ENCODE peak calls at places on chromosomes 3 and 15, in ten cellular contexts. E is Panc1, P is uterus, Z is stomach, H is brain microvascular endothelial cell, Y is mesenchymal stem cell, C is iPS DF 6.9, M is IMR-90, S is psoas muscle, G is Peyer's patch. N is an unnamed sample. For H3K36me3, the result is how much of the 10 kb centered on the place peaks cover.

GRCh38 chr15:25176616-25176923 is 221.8 kb downstream of the SNRPN start:
- DNase-seq in H (no peak), Y (no peak), Z (peak), S (peak), E (no peak), C (no peak), G (peak), P (peak), M (no peak), N (no peak)

GRCh38 chr15:98440917-98441316 is 207.4 kb upstream of the IGF1R start:
- DNase-seq in Y (no peak), H (no peak), E (no peak), Z (no peak), P (no peak), M (no peak), S (no peak), C (no peak), G (no peak), N (no peak)

GRCh38 chr3:64049136-64049535 is 25.8 kb upstream of the PSMD6 start:
- DNase-seq in Z (no peak), P (no peak), M (peak), E (no peak), G (no peak), Y (peak), C (no peak), H (peak), S (no peak), N (no peak)

GRCh38 chr3:169556349-169556870 is 107.1 kb downstream of the MECOM start:
- DNase-seq in G (no peak), S (no peak), P (no peak), Y (no peak), M (no peak), C (no peak), Z (no peak), E (no peak), H (no peak), N (peak)

GRCh38 chr3:158991146-158991705 is 189.4 kb downstream of the MFSD1 start:
- DNase-seq in H (no peak), C (peak), G (no peak), S (no peak), E (no peak), P (no peak), M (no peak), Z (peak), Y (no peak), N (no peak)

GRCh38 chr3:160400048-160400630 is 689 bp downstream of the SMC4 start:
- DNase-seq in M (peak), H (peak), Z (peak), S (peak), G (peak), C (no peak), E (no peak), Y (peak), P (peak), N (peak)

GRCh38 chr3:42013652-42014442 is 51.9 kb upstream of the ULK4 start:
- DNase-seq in C (no peak), M (no peak), H (no peak), P (peak), Y (no peak), Z (peak), S (peak), G (peak), E (no peak), N (no peak)

GRCh38 chr3:134059680-134060560 is 30.2 kb upstream of the SLCO2A1 start:
- DNase-seq in H (no peak), Z (no peak), M (peak), C (no peak), P (no peak), S (no peak), G (no peak), Y (no peak), E (no peak), N (no peak)

GRCh38 chr15:45123397-45123796 is 6.3 kb downstream of the DUOXA1 start:
- DNase-seq in C (no peak), E (no peak), G (no peak), S (no peak), M (no peak), H (no peak), Y (no peak), Z (no peak), P (no peak), N (no peak)

GRCh38 chr3:52481819-52482521 is 13.2 kb upstream of the STAB1 start:
- DNase-seq in Y (peak), M (peak), G (no peak), Z (no peak), P (no peak), C (peak), H (no peak), S (peak), E (no peak), N (peak)

GRCh38 chr3:99344216-99344615 is 294.2 kb upstream of the COL8A1 start:
- DNase-seq in C (no peak), Z (no peak), Y (no peak), S (no peak), E (no peak), P (no peak), M (peak), H (no peak), G (no peak), N (no peak)

GRCh38 chr15:55586808-55587207 is 1.3 kb downstream of the PYGO1 start:
- DNase-seq in G (no peak), M (peak), Z (no peak), E (no peak), P (no peak), S (no peak), Y (peak), C (no peak), H (no peak), N (no peak)

GRCh38 chr15:66803182-66803729 is 101.2 kb downstream of the SMAD6 start:
- DNase-seq in C (no peak), M (peak), E (peak), Z (peak), Y (peak), P (peak), G (peak), H (peak), S (peak), N (peak)

GRCh38 chr3:53040361-53040820 is 5.5 kb downstream of the SFMBT1 start:
- DNase-seq in Y (no peak), Z (no peak), G (no peak), S (no peak), M (peak), H (no peak), C (no peak), E (peak), P (no peak), N (no peak)

GRCh38 chr15:35690698-35691116 is 144.7 kb upstream of the DPH6 start:
- DNase-seq in S (no peak), Z (no peak), M (peak), P (peak), E (no peak), Y (peak), G (no peak), H (peak), C (no peak), N (no peak)

GRCh38 chr3:117052356-117052755 is 342.8 kb downstream of the TUSC7 start:
- DNase-seq in S (no peak), E (no peak), Y (peak), G (no peak), C (no peak), M (peak), Z (no peak), H (peak), P (no peak), N (no peak)

GRCh38 chr3:103181175-103181574 is 746.4 kb downstream of the ZPLD1 start:
- DNase-seq in E (no peak), C (no peak), S (no peak), P (no peak), Z (no peak), M (no peak), Y (no peak), G (no peak), H (no peak), N (no peak)

GRCh38 chr3:19644405-19644804 is 289.6 kb downstream of the EFHB start:
- DNase-seq in P (no peak), H (no peak), M (no peak), Z (no peak), S (no peak), E (no peak), G (no peak), Y (no peak), C (no peak), N (no peak)

GRCh38 chr15:40161693-40162401 is 978 bp downstream of the BUB1B start:
- DNase-seq in E (no peak), P (no peak), G (no peak), Y (peak), Z (no peak), C (no peak), H (no peak), S (no peak), M (no peak), N (no peak)

GRCh38 chr3:18112976-18113766 is 312.0 kb downstream of the SATB1 start:
- DNase-seq in P (no peak), G (no peak), Y (no peak), S (no peak), E (no peak), Z (no peak), C (no peak), M (no peak), H (no peak), N (no peak)

GRCh38 chr15:42427429-42428223 is 63.3 kb downstream of the ZNF106 start:
- DNase-seq in E (no peak), Z (no peak), Y (no peak), M (peak), G (no peak), P (no peak), C (no peak), S (no peak), H (peak), N (peak)

GRCh38 chr15:45664451-45664850 is 29.6 kb downstream of the SQOR start:
- DNase-seq in C (no peak), M (peak), Y (peak), H (peak), S (no peak), P (no peak), E (no peak), G (no peak), Z (no peak), N (no peak)

GRCh38 chr3:20161714-20162113 is 24.3 kb downstream of the SGO1 start:
- DNase-seq in H (no peak), Y (no peak), P (no peak), G (no peak), Z (no peak), M (no peak), E (no peak), S (no peak), C (no peak), N (no peak)

GRCh38 chr15:78448441-78449219 is 10.6 kb downstream of the IREB2 start:
- DNase-seq in Y (peak), P (no peak), E (no peak), S (no peak), Z (no peak), G (no peak), C (no peak), H (no peak), M (peak), N (no peak)

GRCh38 chr15:78453447-78453846 is 15.4 kb downstream of the IREB2 start:
- DNase-seq in P (no peak), M (no peak), S (no peak), C (no peak), E (no peak), G (no peak), Z (no peak), Y (no peak), H (no peak), N (no peak)

GRCh38 chr15:78449220-78449999 is 11.4 kb downstream of the IREB2 start:
- DNase-seq in H (no peak), P (no peak), E (no peak), C (no peak), Y (peak), S (no peak), Z (no peak), M (no peak), G (no peak), N (peak)

GRCh38 chr15:78452485-78452884 is 14.5 kb downstream of the IREB2 start:
- DNase-seq in S (no peak), E (no peak), Y (no peak), Z (no peak), P (no peak), G (no peak), M (no peak), H (no peak), C (no peak), N (no peak)

GRCh38 chr15:78450285-78450858 is 12.4 kb downstream of the IREB2 start:
- DNase-seq in H (no peak), G (no peak), Y (no peak), C (no peak), Z (peak), M (no peak), P (no peak), E (no peak), S (no peak), N (no peak)
- H3K36me3 ChIP-seq in H (under half), G (under half), Y (under half), C (under half), Z (under half), M (under half), P (under half), E (under half), S (under half), N (under half)

GRCh38 chr15:90889736-90890456 is 5.6 kb downstream of the FES start:
- DNase-seq in G (no peak), Y (no peak), P (no peak), S (no peak), Z (no peak), M (no peak), E (no peak), C (no peak), H (no peak), N (no peak)
- H3K36me3 ChIP-seq in G (under half), Y (half or more), P (under half), S (under half), Z (half or more), M (under half), E (under half), C (under half), H (under half), N (under half)

GRCh38 chr15:69298697-69299441 is at the start of gene PAQR5:
- DNase-seq in Z (peak), G (no peak), E (no peak), P (no peak), Y (peak), H (no peak), M (no peak), C (peak), S (peak), N (no peak)

GRCh38 chr15:69298354-69298696 is 387 bp upstream of the PAQR5 start:
- DNase-seq in E (no peak), S (no peak), M (no peak), G (no peak), P (no peak), Y (no peak), H (no peak), Z (no peak), C (no peak), N (no peak)

GRCh38 chr15:69299451-69300128 is 878 bp downstream of the PAQR5 start:
- DNase-seq in M (no peak), G (no peak), Z (no peak), S (no peak), H (no peak), C (no peak), E (no peak), P (no peak), Y (peak), N (no peak)

GRCh38 chr15:69296606-69297005 is 2.1 kb upstream of the PAQR5 start:
- DNase-seq in E (no peak), G (no peak), C (no peak), S (no peak), P (no peak), H (no peak), Y (no peak), Z (no peak), M (no peak), N (no peak)

GRCh38 chr15:69297642-69298353 is 914 bp upstream of the PAQR5 start:
- DNase-seq in Z (no peak), Y (no peak), E (no peak), H (no peak), G (no peak), S (no peak), M (no peak), C (no peak), P (no peak), N (no peak)
- H3K36me3 ChIP-seq in Z (under half), Y (under half), E (under half), H (under half), G (under half), S (under half), M (under half), C (under half), P (under half), N (under half)

DNA sequence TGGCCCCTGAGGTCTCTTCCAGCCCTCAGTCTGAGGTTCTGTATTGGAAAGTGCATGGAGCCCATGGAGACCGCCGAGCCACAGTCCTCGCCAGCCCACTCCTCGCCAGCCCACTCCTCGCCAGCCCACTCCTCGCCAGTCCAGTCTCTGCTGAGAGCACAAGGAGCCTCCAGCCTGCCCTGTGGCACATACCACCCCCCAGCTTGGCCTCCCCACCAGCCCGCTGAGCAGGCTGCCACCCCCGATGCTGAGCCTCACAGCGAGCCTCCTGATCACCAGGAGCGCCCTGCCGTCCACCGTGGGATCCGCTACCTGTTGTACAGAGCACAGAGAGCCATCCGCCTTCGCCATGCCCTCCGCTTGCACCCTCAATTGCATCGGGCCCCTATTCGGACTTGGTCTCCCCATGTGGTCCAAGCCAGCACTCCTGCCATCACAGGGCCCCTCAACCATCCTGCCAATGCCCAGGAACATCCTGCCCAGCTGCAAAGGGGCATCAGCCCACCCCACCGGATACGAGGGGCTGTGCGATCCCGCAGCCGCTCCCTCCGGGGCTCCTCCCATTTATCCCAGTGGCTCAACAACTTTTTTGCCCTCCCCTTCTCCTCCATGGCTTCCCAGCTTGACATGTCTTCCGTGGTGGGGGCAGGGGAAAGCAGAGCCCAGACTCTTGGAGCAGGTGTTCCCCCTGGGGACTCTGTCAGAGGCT is 40.8 kb downstream of the PML start:
- DNase-seq in M (no peak), C (no peak), G (no peak), S (no peak), Y (no peak), E (no peak), Z (no peak), P (no peak), H (no peak), N (no peak)
- H3K36me3 ChIP-seq in M (under half), C (under half), G (half or more), S (under half), Y (half or more), E (under half), Z (half or more), P (under half), H (under half), N (under half)

DNA sequence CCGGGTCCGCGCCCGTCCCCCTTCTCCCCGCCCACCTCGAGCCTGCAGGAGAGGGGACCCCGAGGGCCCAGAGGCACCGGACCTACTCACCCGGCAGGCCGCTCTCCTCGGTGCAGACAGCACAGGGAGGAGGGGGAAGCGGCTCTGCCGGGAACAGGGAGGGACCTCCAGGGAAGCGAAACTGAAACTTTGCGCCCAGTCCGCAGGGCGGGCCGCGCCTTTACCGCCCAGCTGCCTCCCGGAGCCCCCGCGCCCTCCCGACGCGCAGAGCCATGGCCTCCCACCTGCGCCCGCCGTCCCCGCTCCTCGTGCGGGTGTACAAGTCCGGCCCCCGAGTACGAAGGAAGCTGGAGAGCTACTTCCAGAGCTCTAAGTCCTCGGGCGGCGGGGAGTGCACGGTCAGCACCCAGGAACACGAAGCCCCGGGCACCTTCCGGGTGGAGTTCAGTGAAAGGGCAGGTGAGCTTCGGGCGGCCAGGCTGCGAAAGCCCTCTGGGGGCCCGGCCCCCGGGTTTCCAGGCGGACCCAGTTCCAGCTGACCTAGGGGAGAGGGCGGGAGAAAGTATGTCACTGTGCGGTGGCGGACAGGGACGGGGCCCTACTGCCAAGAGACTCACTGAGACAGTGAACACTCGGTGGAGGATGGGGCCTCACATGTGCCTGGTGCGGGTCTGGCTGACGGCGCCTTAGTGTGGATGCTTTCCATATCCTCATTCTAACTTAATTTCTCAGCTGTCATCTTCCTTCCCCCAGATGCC is at the start of the genes DTX3L and PARP9:
- DNase-seq in E (no peak), Y (peak), P (peak), C (no peak), M (peak), G (peak), H (peak), S (peak), Z (peak), N (peak)
- H3K36me3 ChIP-seq in E (under half), Y (under half), P (under half), C (under half), M (under half), G (under half), H (under half), S (under half), Z (under half), N (under half)

GRCh38 chr15:41286665-41287333 is 45.6 kb downstream of the OIP5 start:
- DNase-seq in M (peak), H (no peak), Y (peak), P (no peak), S (no peak), G (no peak), E (no peak), Z (no peak), C (no peak), N (no peak)

GRCh38 chr15:41285285-41285684 is 47.1 kb downstream of the OIP5 start:
- DNase-seq in H (no peak), C (no peak), E (no peak), Y (no peak), Z (no peak), S (no peak), G (no peak), P (no peak), M (no peak), N (no peak)

GRCh38 chr15:41291065-41291631 is 41.2 kb downstream of the OIP5 start:
- DNase-seq in Y (no peak), C (no peak), H (no peak), P (no peak), Z (no peak), G (peak), M (no peak), E (no peak), S (no peak), N (no peak)

GRCh38 chr15:41289953-41290352 is 42.4 kb downstream of the OIP5 start:
- DNase-seq in M (no peak), P (no peak), H (no peak), Z (no peak), C (no peak), E (no peak), Y (no peak), G (no peak), S (no peak), N (no peak)

DNA sequence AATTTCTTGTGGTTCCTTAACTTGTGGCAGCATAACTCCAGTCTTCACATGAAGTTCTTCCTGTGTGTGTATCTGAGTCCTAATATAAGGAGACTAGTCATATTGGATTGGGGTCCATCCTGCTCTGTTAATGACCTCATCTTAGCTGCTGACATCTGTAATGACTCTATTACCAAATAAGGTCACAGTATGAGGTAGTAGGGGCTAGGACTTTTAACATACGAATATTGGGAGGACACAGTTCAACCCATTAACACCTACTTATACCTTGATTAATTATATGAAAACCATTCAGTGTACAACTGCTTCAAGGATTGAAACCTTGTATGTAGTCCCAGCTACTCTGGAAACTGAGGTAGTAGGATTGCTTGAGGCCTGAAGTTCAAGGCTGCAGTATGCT is 43.9 kb downstream of the OIP5 start:
- DNase-seq in P (no peak), M (no peak), G (no peak), H (no peak), Z (no peak), S (no peak), Y (no peak), E (no peak), C (no peak), N (no peak)
- H3K36me3 ChIP-seq in P (under half), M (under half), G (half or more), H (under half), Z (half or more), S (under half), Y (half or more), E (under half), C (under half), N (under half)

DNA sequence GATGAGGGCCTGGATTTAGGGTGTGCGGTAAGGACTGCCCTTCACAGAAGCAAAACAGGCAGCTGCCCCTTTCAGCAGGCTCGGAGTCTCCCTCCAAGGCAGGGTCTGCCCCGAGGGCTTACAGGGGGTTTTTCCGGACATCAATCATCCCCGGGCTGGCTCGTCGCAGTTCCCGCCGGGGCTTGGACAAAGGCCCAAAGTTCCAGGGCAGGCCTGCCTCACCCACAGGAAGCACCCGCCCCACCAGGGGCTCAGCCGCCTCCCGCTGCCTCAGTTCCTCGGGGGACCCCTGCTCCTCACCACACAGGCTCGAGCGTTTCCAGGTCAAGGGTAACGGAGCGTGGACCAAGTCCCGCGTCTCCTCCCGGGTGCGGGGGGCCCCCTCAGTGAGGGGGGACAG is 27.0 kb downstream of the KIF7 start:
- DNase-seq in E (no peak), G (no peak), Y (no peak), Z (no peak), P (no peak), S (peak), C (no peak), M (no peak), H (no peak), N (no peak)
- H3K36me3 ChIP-seq in E (under half), G (under half), Y (half or more), Z (half or more), P (under half), S (under half), C (half or more), M (half or more), H (half or more), N (half or more)